ENCODE peak calls at places on chromosome 12, in four cellular contexts. One of them, this sample, is unnamed.

GRCh38 chr12:76346236-76346635 is 2.0 kb downstream of the BBS10 start:
- DNase-seq in lung: no peak
- DNase-seq in caudate nucleus: no peak
- DNase-seq in WERI-Rb-1: no peak
- DNase-seq in this sample: no peak

GRCh38 chr12:51324953-51325352 is 979 bp upstream of the BIN2 start:
- DNase-seq in lung: no peak
- DNase-seq in caudate nucleus: no peak
- DNase-seq in WERI-Rb-1: no peak
- DNase-seq in this sample: no peak

GRCh38 chr12:45732250-45732649 is 2.7 kb downstream of the ARID2 start:
- DNase-seq in lung: no peak
- DNase-seq in caudate nucleus: no peak
- DNase-seq in WERI-Rb-1: no peak
- DNase-seq in this sample: no peak

GRCh38 chr12:52444647-52445595 is 7.0 kb downstream of the KRT6B start:
- DNase-seq in lung: no peak
- DNase-seq in caudate nucleus: no peak
- DNase-seq in WERI-Rb-1: no peak
- DNase-seq in this sample: no peak

GRCh38 chr12:50082644-50083043 is 2.5 kb upstream of the SMARCD1 start:
- DNase-seq in lung: no peak
- DNase-seq in caudate nucleus: no peak
- DNase-seq in WERI-Rb-1: no peak
- DNase-seq in this sample: no peak

GRCh38 chr12:70645494-70646317 is 8.5 kb upstream of the PTPRB start:
- DNase-seq in lung: peak; percentile 35
- DNase-seq in caudate nucleus: no peak
- DNase-seq in WERI-Rb-1: no peak
- DNase-seq in this sample: no peak

GRCh38 chr12:121237415-121237814 is 27.5 kb downstream of the P2RX4 start:
- DNase-seq in lung: no peak
- DNase-seq in caudate nucleus: no peak
- DNase-seq in WERI-Rb-1: no peak
- DNase-seq in this sample: no peak

GRCh38 chr12:103824290-103824689 is 16.7 kb downstream of the NT5DC3 start:
- DNase-seq in lung: no peak
- DNase-seq in caudate nucleus: no peak
- DNase-seq in WERI-Rb-1: no peak
- DNase-seq in this sample: no peak

GRCh38 chr12:64157610-64158009 is 64.5 kb downstream of the KICS2 start:
- DNase-seq in lung: no peak
- DNase-seq in caudate nucleus: no peak
- DNase-seq in WERI-Rb-1: no peak
- DNase-seq in this sample: no peak

GRCh38 chr12:64157110-64157509 is 65.0 kb downstream of the KICS2 start:
- DNase-seq in lung: no peak
- DNase-seq in caudate nucleus: no peak
- DNase-seq in WERI-Rb-1: no peak
- DNase-seq in this sample: no peak

GRCh38 chr12:64160021-64160717 is 61.9 kb downstream of the KICS2 start:
- DNase-seq in lung: no peak
- DNase-seq in caudate nucleus: no peak
- DNase-seq in WERI-Rb-1: no peak
- DNase-seq in this sample: no peak

DNA sequence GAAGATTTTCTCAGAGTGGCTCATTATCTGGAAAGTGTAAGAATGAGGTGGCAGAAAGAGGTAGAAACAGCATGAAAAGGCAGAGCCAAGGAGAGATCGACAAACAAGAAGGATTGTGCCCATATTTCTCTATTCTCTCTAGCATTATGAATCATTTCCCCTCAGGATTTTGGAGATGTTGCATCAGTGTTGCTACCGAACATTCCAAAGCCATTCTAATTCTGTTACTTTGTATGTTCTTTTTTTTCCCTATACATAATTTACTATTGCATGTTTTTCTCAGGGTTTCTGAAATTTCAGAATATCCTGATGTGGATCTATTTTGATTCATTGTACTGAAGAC is 61.4 kb downstream of the KICS2 start:
- DNase-seq in lung: no peak
- DNase-seq in caudate nucleus: no peak
- DNase-seq in WERI-Rb-1: no peak
- DNase-seq in this sample: no peak
- H3K27ac ChIP-seq in lung: no peak overlapping the region
- H3K27ac ChIP-seq in caudate nucleus: no peak overlapping the region
- H3K27ac ChIP-seq in WERI-Rb-1: no peak overlapping the region
- H3K27ac ChIP-seq in this sample: no peak overlapping the region

GRCh38 chr12:60834806-60835205 is 1239.0 kb downstream of the SLC16A7 start:
- DNase-seq in lung: no peak
- DNase-seq in caudate nucleus: no peak
- DNase-seq in WERI-Rb-1: no peak
- DNase-seq in this sample: no peak

GRCh38 chr12:60836651-60837050 is 1240.8 kb downstream of the SLC16A7 start:
- DNase-seq in lung: no peak
- DNase-seq in caudate nucleus: no peak
- DNase-seq in WERI-Rb-1: no peak
- DNase-seq in this sample: no peak

GRCh38 chr12:60830381-60830780 is 1234.6 kb downstream of the SLC16A7 start:
- DNase-seq in lung: no peak
- DNase-seq in caudate nucleus: no peak
- DNase-seq in WERI-Rb-1: no peak
- DNase-seq in this sample: no peak

GRCh38 chr12:60834372-60834771 is 1238.5 kb downstream of the SLC16A7 start:
- DNase-seq in lung: no peak
- DNase-seq in caudate nucleus: no peak
- DNase-seq in WERI-Rb-1: no peak
- DNase-seq in this sample: no peak

GRCh38 chr12:60832300-60832699 is 1236.5 kb downstream of the SLC16A7 start:
- DNase-seq in lung: no peak
- DNase-seq in caudate nucleus: no peak
- DNase-seq in WERI-Rb-1: no peak
- DNase-seq in this sample: no peak
- H3K27ac ChIP-seq in lung: no peak overlapping the region
- H3K27ac ChIP-seq in caudate nucleus: no peak overlapping the region
- H3K27ac ChIP-seq in WERI-Rb-1: no peak overlapping the region
- H3K27ac ChIP-seq in this sample: no peak overlapping the region

GRCh38 chr12:89663577-89664357 is 44.9 kb downstream of the ATP2B1 start:
- DNase-seq in lung: no peak
- DNase-seq in caudate nucleus: no peak
- DNase-seq in WERI-Rb-1: no peak
- DNase-seq in this sample: no peak
- H3K27ac ChIP-seq in lung: no peak overlapping the region
- H3K27ac ChIP-seq in caudate nucleus: peak overlapping the region; percentile 63
- H3K27ac ChIP-seq in WERI-Rb-1: no peak overlapping the region
- H3K27ac ChIP-seq in this sample: no peak overlapping the region

GRCh38 chr12:109422251-109422650 is 54.8 kb downstream of the KCTD10 start:
- DNase-seq in lung: no peak
- DNase-seq in caudate nucleus: no peak
- DNase-seq in WERI-Rb-1: no peak
- DNase-seq in this sample: no peak

GRCh38 chr12:109423392-109423791 is 53.7 kb downstream of the KCTD10 start:
- DNase-seq in lung: no peak
- DNase-seq in caudate nucleus: no peak
- DNase-seq in WERI-Rb-1: no peak
- DNase-seq in this sample: no peak

GRCh38 chr12:109421355-109422087 is 55.6 kb downstream of the KCTD10 start:
- DNase-seq in lung: no peak
- DNase-seq in caudate nucleus: no peak
- DNase-seq in WERI-Rb-1: no peak
- DNase-seq in this sample: no peak

DNA sequence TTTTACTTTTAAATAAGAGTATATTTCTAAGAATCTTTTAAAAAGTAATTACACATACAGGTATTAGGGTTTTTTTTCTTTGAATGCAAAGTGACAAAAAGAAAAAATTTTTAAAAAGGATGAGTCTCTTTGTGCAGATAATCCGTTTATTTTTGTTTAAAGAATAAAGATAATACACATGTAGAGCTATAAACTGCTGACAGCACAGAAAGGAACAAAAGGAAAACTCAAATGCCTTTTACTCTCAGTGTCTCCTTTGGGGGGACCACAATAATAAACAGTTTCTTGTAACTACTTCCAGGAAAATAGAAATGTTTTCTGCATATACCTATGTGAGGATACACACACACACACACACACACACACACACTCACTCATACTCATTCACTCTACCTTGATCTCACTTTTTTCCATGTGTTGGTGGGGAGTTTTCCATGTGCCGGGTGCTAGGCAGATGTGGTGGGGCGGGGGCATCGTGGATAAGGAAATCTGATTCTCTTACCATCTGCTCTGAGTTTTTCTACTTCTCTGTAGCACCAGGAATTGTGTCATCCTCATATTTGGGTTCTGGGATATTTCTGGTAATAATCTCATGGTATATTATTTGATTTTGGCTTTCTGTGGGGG is 58.1 kb downstream of the KCTD10 start:
- DNase-seq in lung: no peak
- DNase-seq in caudate nucleus: no peak
- DNase-seq in WERI-Rb-1: peak; percentile 76
- DNase-seq in this sample: no peak
- H3K27ac ChIP-seq in lung: no peak overlapping the region
- H3K27ac ChIP-seq in caudate nucleus: no peak overlapping the region
- H3K27ac ChIP-seq in WERI-Rb-1: peak overlapping the region; percentile 81
- H3K27ac ChIP-seq in this sample: no peak overlapping the region

This sample was measured in substantia nigra.